ENCODE peak calls at places on chromosomes 16 and 17, in five cellular contexts. S is anterior cingulate cortex; U is ascending aorta; I is AML-193; Q is activated CD8-positive, alpha-beta memory T cell treated with anti-CD3 and anti-CD28 coated beads for 4 hours. T is an unnamed sample.

GRCh38 chr16:85506358-85506911 is 106.7 kb upstream of the GSE1 start:
- DNase-seq in I (no peak), U (no peak), S (no peak), Q (no peak), T (no peak)

GRCh38 chr16:5917436-5917835 is 819.8 kb upstream of the EEF2KMT start:
- DNase-seq in Q (no peak), I (no peak), U (no peak), S (no peak), T (no peak)

GRCh38 chr16:47732122-47732805 is 271.1 kb downstream of the PHKB start:
- DNase-seq in U (no peak), S (no peak), Q (no peak), I (peak; percentile 29), T (peak; percentile 73)

GRCh38 chr17:45150911-45151809 is 2.9 kb downstream of the HEXIM1 start:
- DNase-seq in S (no peak), I (peak; percentile 23), U (no peak), Q (no peak), T (peak; percentile 51)

GRCh38 chr17:36686123-36686669 is 84.8 kb downstream of the MRM1 start:
- DNase-seq in U (no peak), Q (no peak), S (no peak), I (no peak), T (no peak)

GRCh38 chr16:85194528-85195270 is 82.4 kb upstream of the CIBAR2 start:
- DNase-seq in I (no peak), Q (no peak), S (no peak), U (no peak), T (no peak)

GRCh38 chr17:54944796-54945195 is 23.7 kb downstream of the COX11 start:
- DNase-seq in U (no peak), Q (no peak), S (no peak), I (no peak), T (peak; percentile 49)

GRCh38 chr16:15041260-15042011 is 14.4 kb downstream of the NTAN1 start:
- DNase-seq in Q (no peak), I (no peak), U (peak; percentile 89), S (peak; percentile 29), T (peak; percentile 94)

GRCh38 chr16:66881014-66881417 is 701 bp downstream of the PDP2 start:
- DNase-seq in I (no peak), U (no peak), Q (no peak), S (no peak), T (peak; percentile 63)

GRCh38 chr16:8686031-8686621 is 11.7 kb downstream of the ABAT start:
- DNase-seq in I (no peak), U (no peak), Q (no peak), S (peak; percentile 31), T (no peak)

GRCh38 chr17:43211480-43212402 is at the start of gene TMEM106A:
- DNase-seq in I (peak; percentile 77), U (peak; percentile 89), Q (peak; percentile 48), S (peak; percentile 4), T (peak; percentile 94)

GRCh38 chr17:64091116-64091515 is 38.8 kb downstream of the ERN1 start:
- DNase-seq in I (no peak), S (no peak), U (no peak), Q (no peak), T (peak; percentile 66)

GRCh38 chr17:81492706-81493105 is 19.9 kb downstream of the ACTG1 start:
- DNase-seq in S (no peak), U (no peak), Q (no peak), I (no peak), T (no peak)

GRCh38 chr17:69978056-69978646 is 96.9 kb upstream of the KCNJ16 start:
- DNase-seq in I (no peak), S (no peak), Q (no peak), U (no peak), T (no peak)

GRCh38 chr16:68197250-68197649 is 38.7 kb downstream of the ESRP2 start:
- DNase-seq in S (no peak), I (no peak), U (no peak), Q (no peak), T (peak; percentile 59)

GRCh38 chr16:87850009-87851006 is 19.0 kb downstream of the SLC7A5 start:
- DNase-seq in S (no peak), I (peak; percentile 14), U (peak; percentile 80), Q (no peak), T (peak; percentile 59)

GRCh38 chr17:13925579-13925978 is 143.7 kb upstream of the COX10 start:
- DNase-seq in Q (no peak), S (no peak), I (no peak), U (no peak), T (no peak)

GRCh38 chr17:22506861-22507260 is 814.5 kb downstream of the KCNJ18 start:
- DNase-seq in I (no peak), S (no peak), U (no peak), Q (no peak), T (no peak)

GRCh38 chr16:11677959-11678881 is 10.0 kb downstream of the SNN start:
- DNase-seq in I (no peak), Q (no peak), U (no peak), S (no peak), T (no peak)

GRCh38 chr16:67995423-67995822 is 3.9 kb downstream of the DPEP2 start:
- DNase-seq in Q (no peak), S (no peak), U (no peak), I (no peak), T (no peak)

GRCh38 chr16:12675852-12676251 is 127.8 kb downstream of the CPPED1 start:
- DNase-seq in I (no peak), S (no peak), U (no peak), Q (no peak), T (peak; percentile 75)

GRCh38 chr17:66667090-66667489 is 167.8 kb upstream of the CACNG5 start:
- DNase-seq in S (no peak), I (no peak), Q (no peak), U (no peak), T (no peak)

GRCh38 chr16:28930203-28930602 is 1.6 kb upstream of the CD19 start:
- DNase-seq in Q (no peak), I (no peak), S (no peak), U (no peak), T (no peak)

GRCh38 chr16:30659507-30660423 is 1.5 kb downstream of the FBRS start:
- DNase-seq in S (no peak), U (no peak), Q (peak; percentile 23), I (no peak), T (peak; percentile 48)

GRCh38 chr17:6392609-6393367 is 42.1 kb downstream of the AIPL1 start:
- DNase-seq in I (no peak), S (no peak), Q (no peak), U (no peak), T (no peak)

GRCh38 chr17:21020622-21021021 is 22.2 kb downstream of the USP22 start:
- DNase-seq in S (no peak), I (no peak), U (peak; percentile 46), Q (no peak), T (no peak)

GRCh38 chr16:85711982-85712587 is 23.3 kb upstream of the GINS2 start:
- DNase-seq in S (no peak), Q (no peak), I (no peak), U (no peak), T (no peak)

GRCh38 chr16:4184038-4184702 is 57.7 kb downstream of the SRL start:
- DNase-seq in S (no peak), Q (no peak), U (no peak), I (no peak), T (no peak)

GRCh38 chr16:3187798-3188674 is at the start of gene OR1F1:
- DNase-seq in Q (no peak), I (no peak), U (no peak), S (no peak), T (peak; percentile 54)

T was measured in GM23248.